ENCODE peak calls at places on chromosomes 3 and 15, in four cellular contexts. H is keratinocyte, L is transverse colon, J is tibial artery. D is an unnamed sample.

GRCh38 chr3:144128117-144128892 is 156.7 kb downstream of the DIPK2A start:
- DNase-seq in H (no peak), L (no peak), J (no peak), D (no peak)

GRCh38 chr3:52230461-52230860 is 5.0 kb upstream of the TLR9 start:
- DNase-seq in H (no peak), L (no peak), J (no peak), D (no peak)

GRCh38 chr15:92001307-92001706 is 147.8 kb downstream of the SLCO3A1 start:
- DNase-seq in H (no peak), L (no peak), J (no peak), D (no peak)

GRCh38 chr3:136728918-136729317 is 23.3 kb downstream of the STAG1 start:
- DNase-seq in H (no peak), L (no peak), J (no peak), D (no peak)

GRCh38 chr3:159804726-159805410 is 183.8 kb upstream of the IL12A start:
- DNase-seq in H (no peak), L (peak), J (peak), D (peak)

GRCh38 chr15:80003171-80003570 is 32.2 kb upstream of the BCL2A1 start:
- DNase-seq in H (no peak), L (no peak), J (no peak), D (no peak)

GRCh38 chr3:5019411-5020261 is 40.4 kb downstream of the BHLHE40 start:
- DNase-seq in H (no peak), L (peak), J (no peak), D (no peak)

GRCh38 chr3:69407908-69408307 is 22.0 kb upstream of the FRMD4B start:
- DNase-seq in H (no peak), L (no peak), J (no peak), D (no peak)

GRCh38 chr15:31300981-31301686 is 25.5 kb upstream of the KLF13 start:
- DNase-seq in H (no peak), L (no peak), J (no peak), D (no peak)

GRCh38 chr3:87206070-87206469 is 21.0 kb upstream of the CHMP2B start:
- DNase-seq in H (no peak), L (no peak), J (no peak), D (no peak)

GRCh38 chr3:52061116-52061910 is 4.9 kb upstream of the DUSP7 start:
- DNase-seq in H (no peak), L (no peak), J (no peak), D (no peak)

GRCh38 chr3:124601189-124601588 is 129.1 kb upstream of the UMPS start:
- DNase-seq in H (no peak), L (no peak), J (no peak), D (no peak)

DNA sequence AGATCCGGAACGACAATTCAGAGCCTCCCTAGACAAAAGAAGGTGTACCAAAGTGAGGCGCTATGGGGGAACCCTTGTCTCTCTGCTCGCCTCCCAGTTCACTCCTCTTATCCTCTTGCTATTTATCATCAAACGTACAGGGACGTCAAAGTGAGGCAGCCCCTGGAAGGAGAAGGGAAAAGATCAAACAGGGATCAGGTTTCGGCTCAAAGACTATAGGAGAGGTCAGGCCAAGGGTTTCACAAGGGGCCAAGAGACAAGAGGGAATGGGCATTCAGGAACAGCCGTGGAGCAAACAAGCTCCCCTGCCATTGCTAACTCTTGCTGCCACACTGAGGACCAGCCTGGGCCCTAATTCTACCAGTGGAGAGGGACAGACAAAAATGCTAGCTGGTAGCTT is 168.6 kb downstream of the GREM1 start:
- DNase-seq in H (no peak), L (no peak), J (no peak), D (no peak)
- H3K27ac ChIP-seq in H (no peak), L (peak), J (peak), D (no peak)

GRCh38 chr3:149305376-149305775 is 28.1 kb downstream of the TM4SF18 start:
- DNase-seq in H (no peak), L (no peak), J (no peak), D (no peak)

GRCh38 chr3:149296972-149297371 is 36.5 kb downstream of the TM4SF18 start:
- DNase-seq in H (no peak), L (no peak), J (no peak), D (no peak)

DNA sequence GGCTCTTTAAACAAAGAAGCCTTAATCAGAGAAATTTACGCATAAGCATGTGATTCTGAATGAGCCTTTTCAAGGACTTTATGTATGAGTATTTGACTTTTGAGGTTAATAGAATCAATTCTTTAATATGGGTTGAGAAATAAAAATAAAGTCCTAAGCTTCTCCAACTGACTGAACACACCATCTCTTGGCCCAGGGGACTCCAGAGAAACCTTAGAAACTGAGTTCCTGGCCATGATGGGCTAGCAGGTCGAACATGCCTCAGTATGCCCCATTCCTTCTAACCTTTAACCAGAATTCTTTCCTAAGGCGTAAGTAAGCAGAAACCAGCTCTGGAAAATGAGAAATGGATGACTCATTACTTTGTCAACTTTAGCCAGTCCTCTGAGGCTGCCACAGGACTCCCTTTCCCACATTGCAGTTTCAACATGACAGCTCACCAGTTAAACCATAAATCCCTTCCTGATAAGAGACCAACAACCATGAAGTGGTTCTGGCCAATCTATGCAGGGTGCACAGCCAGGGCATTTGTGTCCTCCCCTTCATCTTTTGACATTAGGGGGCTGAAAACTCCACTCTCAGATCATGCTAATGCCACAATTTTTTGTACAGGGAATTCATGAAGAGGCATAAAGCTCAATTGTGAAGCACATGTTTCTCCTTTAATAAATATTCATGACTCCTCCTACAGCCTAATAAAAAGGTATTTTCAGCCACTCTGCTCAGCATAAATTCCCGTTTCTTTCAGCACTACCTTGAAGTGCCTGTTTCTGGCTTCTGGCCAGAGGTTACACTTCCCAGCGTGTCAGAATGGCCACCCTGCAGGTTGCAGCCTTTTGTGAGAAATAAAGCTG is 33.3 kb downstream of the TM4SF18 start:
- DNase-seq in H (peak), L (peak), J (peak), D (no peak)
- H3K27ac ChIP-seq in H (peak), L (peak), J (peak), D (no peak)

GRCh38 chr3:196563721-196564225 is 4.6 kb downstream of the WDR53 start:
- DNase-seq in H (peak), L (no peak), J (no peak), D (no peak)
- H3K27ac ChIP-seq in H (peak), L (no peak), J (no peak), D (no peak)

GRCh38 chr15:90188914-90189748 is 12.0 kb upstream of the SEMA4B start:
- DNase-seq in H (no peak), L (no peak), J (no peak), D (no peak)

GRCh38 chr15:90187257-90187868 is 13.8 kb upstream of the SEMA4B start:
- DNase-seq in H (no peak), L (no peak), J (no peak), D (no peak)

GRCh38 chr15:90181781-90182180 is 19.3 kb upstream of the SEMA4B start:
- DNase-seq in H (no peak), L (no peak), J (no peak), D (no peak)

GRCh38 chr15:90184786-90185704 is 16.1 kb upstream of the SEMA4B start:
- DNase-seq in H (no peak), L (peak), J (no peak), D (peak)

DNA sequence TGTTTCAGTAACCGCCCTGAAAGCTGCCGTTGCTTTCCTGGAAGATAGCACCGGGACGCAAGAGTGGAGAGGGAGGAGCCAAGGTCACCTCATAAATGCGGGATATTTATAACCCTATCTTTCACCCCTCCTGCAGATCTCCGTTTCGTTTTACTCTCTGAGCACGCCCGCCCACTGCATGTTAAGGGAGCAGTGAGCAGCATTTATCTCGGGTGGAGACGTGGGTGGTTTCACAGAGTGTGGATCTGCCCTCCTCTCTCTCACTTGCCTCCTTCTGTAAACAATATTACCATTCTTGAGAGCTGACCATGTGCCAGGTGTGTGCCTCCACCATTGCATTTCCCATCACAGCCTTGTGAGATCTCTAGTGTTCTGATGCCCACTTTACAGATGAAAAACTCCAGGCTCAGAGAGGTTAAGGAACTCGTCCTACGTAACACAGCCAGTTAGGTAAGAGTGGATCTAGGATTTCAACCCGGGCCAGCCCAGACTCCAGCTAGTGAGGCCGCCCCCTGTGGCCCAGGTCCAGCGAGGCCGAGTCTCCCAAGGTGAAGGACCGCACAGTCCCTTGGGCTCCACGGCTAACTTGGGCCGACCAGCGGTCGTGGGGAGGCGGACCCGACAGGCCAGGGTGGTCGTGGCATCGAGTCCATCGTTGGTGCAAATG is 16.9 kb upstream of the SEMA4B start:
- DNase-seq in H (no peak), L (peak), J (peak), D (peak)
- H3K27ac ChIP-seq in H (peak), L (peak), J (peak), D (peak)

GRCh38 chr15:75672646-75673425 is 25.1 kb downstream of the SNX33 start:
- DNase-seq in H (no peak), L (no peak), J (no peak), D (no peak)
- H3K27ac ChIP-seq in H (peak), L (peak), J (peak), D (peak)

GRCh38 chr15:56322444-56322843 is 42.8 kb upstream of the TEX9 start:
- DNase-seq in H (no peak), L (no peak), J (no peak), D (no peak)
- H3K27ac ChIP-seq in H (no peak), L (no peak), J (no peak), D (no peak)

DNA sequence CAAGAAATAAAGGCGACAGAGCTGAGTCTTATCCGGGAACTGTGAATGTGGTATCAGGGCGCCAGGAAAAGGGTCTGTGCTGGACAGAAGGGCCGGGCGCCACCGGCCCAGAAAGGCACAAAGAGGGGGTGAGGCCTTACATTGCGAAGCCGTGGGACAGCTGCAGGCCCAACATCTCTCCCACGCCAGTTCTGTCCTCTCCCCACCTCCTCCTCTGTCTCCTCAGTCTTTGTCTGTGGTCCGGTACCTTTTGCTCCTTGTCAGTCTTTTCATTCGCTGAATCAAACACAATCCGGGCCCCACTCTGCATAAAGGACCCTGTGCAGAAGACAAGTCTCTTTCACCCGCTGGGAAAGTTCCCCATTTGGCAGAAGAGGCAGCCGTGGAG is 81.8 kb downstream of the LRIG1 start:
- DNase-seq in H (no peak), L (no peak), J (no peak), D (no peak)
- H3K27ac ChIP-seq in H (no peak), L (peak), J (peak), D (peak)

GRCh38 chr15:99310745-99311144 is 59.5 kb downstream of the LRRC28 start:
- DNase-seq in H (no peak), L (no peak), J (no peak), D (no peak)

GRCh38 chr15:99303881-99304280 is 52.6 kb downstream of the LRRC28 start:
- DNase-seq in H (no peak), L (no peak), J (no peak), D (no peak)

GRCh38 chr15:99305761-99306505 is 54.7 kb downstream of the LRRC28 start:
- DNase-seq in H (no peak), L (peak), J (peak), D (peak)

GRCh38 chr15:99306694-99307338 is 55.5 kb downstream of the LRRC28 start:
- DNase-seq in H (no peak), L (no peak), J (no peak), D (peak)

DNA sequence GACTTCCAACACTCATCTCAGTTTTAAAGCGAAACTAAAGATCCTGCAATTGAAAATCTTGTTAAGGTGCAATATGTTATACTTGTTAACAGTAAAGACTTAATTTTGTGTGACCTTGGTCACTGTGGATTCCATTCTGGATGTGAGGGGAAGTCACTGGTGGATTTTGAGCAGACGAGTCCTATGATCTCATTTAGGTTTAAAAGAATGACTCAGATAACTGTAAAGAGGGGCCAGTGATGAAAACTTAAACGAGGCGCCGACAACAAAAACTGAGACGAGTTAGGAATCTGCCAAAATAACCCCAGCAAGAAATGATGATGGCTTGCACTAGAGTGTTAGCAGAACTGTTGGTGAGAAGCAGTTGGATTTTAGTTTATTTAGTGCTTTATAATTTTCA is 56.5 kb downstream of the LRRC28 start:
- DNase-seq in H (no peak), L (no peak), J (no peak), D (no peak)
- H3K27ac ChIP-seq in H (no peak), L (no peak), J (peak), D (no peak)